ENCODE peak calls at places on chromosomes 7 and 10, in five cellular contexts. Y is A549, R is uterus, J is heart left ventricle, M is transverse colon. I is an unnamed sample.

GRCh38 chr7:124667312-124667711 is 98.3 kb downstream of the GPR37 start:
- DNase-seq in Y (no peak), J (no peak), R (no peak), M (no peak), I (no peak)

GRCh38 chr7:81447351-81447952 is 322.4 kb downstream of the HGF start:
- DNase-seq in R (no peak), J (no peak), M (peak), Y (peak), I (peak)

GRCh38 chr10:7409045-7409731 is 1.6 kb downstream of the SFMBT2 start:
- DNase-seq in Y (peak), R (peak), M (peak), J (peak), I (peak)

GRCh38 chr7:17856251-17856650 is 84.0 kb downstream of the SNX13 start:
- DNase-seq in Y (no peak), J (no peak), R (no peak), M (no peak), I (no peak)

GRCh38 chr7:74417419-74417971 is 36.2 kb upstream of the GTF2IRD1 start:
- DNase-seq in M (peak), Y (peak), R (peak), J (peak), I (peak)

GRCh38 chr7:133140994-133141595 is 59.2 kb upstream of the CHCHD3 start:
- DNase-seq in R (no peak), Y (no peak), J (no peak), M (no peak), I (no peak)

GRCh38 chr7:148319316-148319808 is 271.2 kb upstream of the C7orf33 start:
- DNase-seq in R (no peak), Y (no peak), J (no peak), M (no peak), I (no peak)

GRCh38 chr7:74043523-74043951 is 15.6 kb downstream of the ELN start:
- DNase-seq in Y (no peak), R (peak), J (no peak), M (no peak), I (no peak)

GRCh38 chr10:72308320-72308987 is 34.7 kb downstream of the DDIT4 start:
- DNase-seq in R (peak), J (peak), Y (no peak), M (peak), I (no peak)

GRCh38 chr7:139304517-139304916 is 36.6 kb upstream of the FMC1 start:
- DNase-seq in M (no peak), R (no peak), Y (no peak), J (no peak), I (no peak)

GRCh38 chr7:69464035-69464434 is 134.2 kb upstream of the AUTS2 start:
- DNase-seq in M (no peak), Y (no peak), J (no peak), R (no peak), I (no peak)

GRCh38 chr10:3525832-3526449 is 259.1 kb downstream of the KLF6 start:
- DNase-seq in J (no peak), M (peak), R (peak), Y (peak), I (no peak)

GRCh38 chr7:50693475-50693874 is 89.2 kb downstream of the GRB10 start:
- DNase-seq in Y (no peak), J (no peak), R (no peak), M (no peak), I (no peak)

GRCh38 chr7:114502454-114503254 is 88.0 kb downstream of the FOXP2 start:
- DNase-seq in M (no peak), R (no peak), Y (no peak), J (no peak), I (no peak)

GRCh38 chr7:134245253-134245652 is 71.5 kb downstream of the SLC35B4 start:
- DNase-seq in J (no peak), M (no peak), Y (no peak), R (no peak), I (no peak)

GRCh38 chr10:4213441-4213840 is 428.4 kb upstream of the KLF6 start:
- DNase-seq in M (no peak), J (no peak), R (no peak), Y (no peak), I (no peak)

GRCh38 chr7:99352247-99352646 is 22.3 kb upstream of the ARPC1B start:
- DNase-seq in J (no peak), R (no peak), Y (no peak), M (no peak), I (no peak)

GRCh38 chr10:125734823-125735222 is 15.3 kb downstream of the EDRF1 start:
- DNase-seq in Y (no peak), J (no peak), M (no peak), R (no peak), I (no peak)
- TF ChIP-seq CTCF in Y (no peak), J (no peak), M (no peak), R (no peak), I (no peak)

DNA sequence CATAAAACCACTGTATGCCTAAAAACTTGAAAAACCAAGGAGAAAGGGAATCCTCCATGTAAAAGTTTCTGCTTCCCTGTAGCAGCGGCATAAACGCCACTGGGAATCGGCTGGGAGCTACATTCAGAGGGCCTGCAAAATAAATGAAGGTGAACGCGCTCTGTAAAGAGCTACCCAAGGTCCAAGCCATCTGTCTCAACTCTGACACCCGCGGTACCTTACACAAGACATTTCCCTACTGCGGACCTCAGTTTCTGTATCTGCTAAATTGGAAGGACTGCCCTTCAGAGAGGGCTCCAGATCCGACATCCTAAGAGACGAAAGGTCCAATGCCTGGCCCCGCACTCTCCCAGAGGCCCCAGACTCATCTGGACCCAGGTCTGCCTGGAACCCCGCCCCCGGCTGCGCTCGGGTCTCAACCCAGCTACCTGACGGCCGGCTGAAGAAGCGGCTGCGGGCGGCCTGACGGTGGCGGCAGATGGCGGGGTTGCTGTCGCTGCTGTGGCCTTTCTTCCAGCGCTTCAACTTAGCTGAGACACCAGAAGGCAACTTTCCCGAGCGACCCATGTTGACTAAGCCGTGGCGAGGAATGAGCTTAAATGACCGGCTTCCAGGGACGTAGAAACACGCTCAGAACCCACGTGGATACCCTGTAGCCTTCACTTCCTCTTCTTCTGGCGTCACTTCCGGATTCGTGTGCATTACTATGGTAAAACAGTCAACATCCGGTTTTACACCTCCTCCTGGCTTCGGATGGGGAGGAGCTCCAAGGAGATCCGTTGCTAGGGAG is at the start of gene RRP12:
- DNase-seq in Y (peak), M (peak), J (peak), R (peak), I (peak)
- TF ChIP-seq POLR2A in Y (peak), M (peak), J (no peak), R (no peak), I (no peak)

GRCh38 chr7:1050254-1050906 is 6.0 kb downstream of the GPR146 start:
- DNase-seq in M (no peak), J (no peak), Y (no peak), R (no peak), I (no peak)
- TF ChIP-seq CTCF in M (no peak), J (no peak), Y (no peak), R (no peak), I (no peak)

DNA sequence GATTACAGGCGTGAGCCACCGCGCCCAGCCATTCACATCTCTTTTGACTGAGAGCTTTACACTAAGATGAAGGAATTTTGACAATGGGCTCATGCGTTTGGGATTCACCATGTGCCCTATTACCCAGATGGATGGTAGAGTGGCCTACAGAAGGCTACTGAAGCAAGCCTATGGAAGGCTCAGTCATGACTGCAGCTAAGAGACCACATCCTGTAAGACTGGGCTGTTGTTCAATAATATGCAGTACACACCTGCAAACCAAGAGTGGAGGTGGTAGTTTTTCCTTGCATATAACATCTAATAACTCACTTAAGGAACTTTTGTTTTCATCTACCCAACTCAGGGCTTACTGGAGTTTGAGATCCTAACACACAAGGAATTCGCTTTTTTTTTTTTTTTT is 6.1 kb upstream of the WIPI2 start:
- DNase-seq in R (no peak), J (no peak), M (no peak), Y (no peak), I (no peak)
- TF ChIP-seq POLR2A in R (no peak), J (no peak), M (no peak), Y (no peak), I (no peak)

GRCh38 chr7:14483663-14484062 is 418.9 kb downstream of the DGKB start:
- DNase-seq in R (no peak), J (no peak), Y (no peak), M (no peak), I (no peak)
- TF ChIP-seq CTCF in R (no peak), J (no peak), Y (no peak), M (no peak), I (no peak)